ENCODE peak calls at places on chromosomes 6 and 20, in six cellular contexts. One of them, this sample, is unnamed.

GRCh38 chr6:147648936-147649335 is 140.4 kb downstream of the SAMD5 start:
- DNase-seq in SJSA1: no peak
- DNase-seq in Calu3: no peak
- DNase-seq in amygdala: no peak
- DNase-seq in CD8-positive, alpha-beta memory T cell: no peak
- DNase-seq in cardiac fibroblast: no peak
- DNase-seq in this sample: no peak

GRCh38 chr6:819122-819521 is 126.2 kb upstream of the EXOC2 start:
- DNase-seq in SJSA1: no peak
- DNase-seq in Calu3: no peak
- DNase-seq in amygdala: no peak
- DNase-seq in CD8-positive, alpha-beta memory T cell: no peak
- DNase-seq in cardiac fibroblast: no peak
- DNase-seq in this sample: no peak

GRCh38 chr6:652865-653264 is 4.0 kb downstream of the HUS1B start:
- DNase-seq in SJSA1: no peak
- DNase-seq in Calu3: no peak
- DNase-seq in amygdala: no peak
- DNase-seq in CD8-positive, alpha-beta memory T cell: no peak
- DNase-seq in cardiac fibroblast: no peak
- DNase-seq in this sample: no peak

GRCh38 chr20:37543828-37544227 is 16.2 kb upstream of the BLCAP start:
- DNase-seq in SJSA1: peak; percentile 17
- DNase-seq in Calu3: peak; percentile 32
- DNase-seq in amygdala: no peak
- DNase-seq in CD8-positive, alpha-beta memory T cell: no peak
- DNase-seq in cardiac fibroblast: peak; percentile 66
- DNase-seq in this sample: no peak

GRCh38 chr6:150966786-150967185 is 101.3 kb downstream of the MTHFD1L start:
- DNase-seq in SJSA1: no peak
- DNase-seq in Calu3: no peak
- DNase-seq in amygdala: no peak
- DNase-seq in CD8-positive, alpha-beta memory T cell: no peak
- DNase-seq in cardiac fibroblast: no peak
- DNase-seq in this sample: no peak

GRCh38 chr6:33693186-33694158 is 18.0 kb downstream of the UQCC2 start:
- DNase-seq in SJSA1: no peak
- DNase-seq in Calu3: no peak
- DNase-seq in amygdala: no peak
- DNase-seq in CD8-positive, alpha-beta memory T cell: no peak
- DNase-seq in cardiac fibroblast: no peak
- DNase-seq in this sample: no peak

GRCh38 chr6:148324297-148325007 is 18.2 kb upstream of the SASH1 start:
- DNase-seq in SJSA1: no peak
- DNase-seq in Calu3: no peak
- DNase-seq in amygdala: no peak
- DNase-seq in CD8-positive, alpha-beta memory T cell: no peak
- DNase-seq in cardiac fibroblast: peak; percentile 69
- DNase-seq in this sample: no peak

GRCh38 chr6:14210077-14210476 is 92.5 kb downstream of the CD83 start:
- DNase-seq in SJSA1: no peak
- DNase-seq in Calu3: no peak
- DNase-seq in amygdala: no peak
- DNase-seq in CD8-positive, alpha-beta memory T cell: no peak
- DNase-seq in cardiac fibroblast: no peak
- DNase-seq in this sample: no peak

GRCh38 chr6:155311076-155311475 is 3.2 kb downstream of the TFB1M start:
- DNase-seq in SJSA1: no peak
- DNase-seq in Calu3: no peak
- DNase-seq in amygdala: no peak
- DNase-seq in CD8-positive, alpha-beta memory T cell: no peak
- DNase-seq in cardiac fibroblast: no peak
- DNase-seq in this sample: no peak

GRCh38 chr6:159074120-159074684 is 29.4 kb upstream of the TAGAP start:
- DNase-seq in SJSA1: no peak
- DNase-seq in Calu3: peak; percentile 36
- DNase-seq in amygdala: peak; percentile 55
- DNase-seq in CD8-positive, alpha-beta memory T cell: no peak
- DNase-seq in cardiac fibroblast: peak; percentile 55
- DNase-seq in this sample: no peak

This sample was measured in GM04504.